ENCODE peak calls at places on chromosomes 12 and 14, in ten cellular contexts. One of them, this sample, is unnamed.

GRCh38 chr14:69346710-69347109 is 51.4 kb downstream of the ERH start:
- DNase-seq in cardiac fibroblast: peak; percentile 27
- DNase-seq in fibroblast of mammary gland: no peak
- DNase-seq in fibroblast of pulmonary artery: peak; percentile 22
- DNase-seq in cardiac muscle cell: peak; percentile 44
- DNase-seq in colonic mucosa: peak; percentile 44
- DNase-seq in OCI-LY7: no peak
- DNase-seq in mammary epithelial cell: no peak
- DNase-seq in HFF-Myc: no peak
- DNase-seq in SK-N-SH: peak; percentile 56
- DNase-seq in this sample: no peak

GRCh38 chr14:95237956-95238355 is 80.6 kb upstream of the DICER1 start:
- DNase-seq in cardiac muscle cell: no peak
- DNase-seq in cardiac fibroblast: no peak
- DNase-seq in HFF-Myc: no peak
- DNase-seq in OCI-LY7: no peak
- DNase-seq in fibroblast of mammary gland: no peak
- DNase-seq in fibroblast of pulmonary artery: no peak
- DNase-seq in colonic mucosa: no peak
- DNase-seq in SK-N-SH: no peak
- DNase-seq in mammary epithelial cell: no peak
- DNase-seq in this sample: no peak

GRCh38 chr14:55075628-55076027 is 24.2 kb downstream of the MAPK1IP1L start:
- DNase-seq in colonic mucosa: no peak
- DNase-seq in SK-N-SH: no peak
- DNase-seq in fibroblast of mammary gland: peak; percentile 23
- DNase-seq in HFF-Myc: no peak
- DNase-seq in cardiac fibroblast: peak; percentile 26
- DNase-seq in OCI-LY7: no peak
- DNase-seq in fibroblast of pulmonary artery: peak; percentile 37
- DNase-seq in cardiac muscle cell: no peak
- DNase-seq in mammary epithelial cell: no peak
- DNase-seq in this sample: peak; percentile 32

GRCh38 chr12:129049917-129050316 is 196.6 kb downstream of the GLT1D1 start:
- DNase-seq in SK-N-SH: no peak
- DNase-seq in OCI-LY7: peak; percentile 38
- DNase-seq in mammary epithelial cell: no peak
- DNase-seq in cardiac muscle cell: no peak
- DNase-seq in fibroblast of pulmonary artery: no peak
- DNase-seq in HFF-Myc: no peak
- DNase-seq in fibroblast of mammary gland: no peak
- DNase-seq in cardiac fibroblast: no peak
- DNase-seq in colonic mucosa: no peak
- DNase-seq in this sample: no peak

GRCh38 chr12:104664368-104664767 is 207.6 kb downstream of the CHST11 start:
- DNase-seq in mammary epithelial cell: no peak
- DNase-seq in SK-N-SH: no peak
- DNase-seq in fibroblast of mammary gland: no peak
- DNase-seq in cardiac muscle cell: no peak
- DNase-seq in fibroblast of pulmonary artery: no peak
- DNase-seq in colonic mucosa: no peak
- DNase-seq in cardiac fibroblast: no peak
- DNase-seq in OCI-LY7: no peak
- DNase-seq in HFF-Myc: no peak
- DNase-seq in this sample: no peak

GRCh38 chr12:120264511-120265202 is 873 bp downstream of the PXN start:
- DNase-seq in SK-N-SH: no peak
- DNase-seq in colonic mucosa: no peak
- DNase-seq in OCI-LY7: no peak
- DNase-seq in HFF-Myc: no peak
- DNase-seq in mammary epithelial cell: peak; percentile 95
- DNase-seq in fibroblast of mammary gland: no peak
- DNase-seq in cardiac fibroblast: no peak
- DNase-seq in fibroblast of pulmonary artery: no peak
- DNase-seq in cardiac muscle cell: no peak
- DNase-seq in this sample: peak; percentile 20

GRCh38 chr12:64081020-64081419 is 141.1 kb downstream of the KICS2 start:
- DNase-seq in OCI-LY7: no peak
- DNase-seq in fibroblast of pulmonary artery: no peak
- DNase-seq in mammary epithelial cell: no peak
- DNase-seq in colonic mucosa: no peak
- DNase-seq in fibroblast of mammary gland: no peak
- DNase-seq in HFF-Myc: no peak
- DNase-seq in SK-N-SH: no peak
- DNase-seq in cardiac fibroblast: peak; percentile 61
- DNase-seq in cardiac muscle cell: peak; percentile 50
- DNase-seq in this sample: no peak

GRCh38 chr12:106601031-106601430 is 18.2 kb downstream of the RFX4 start:
- DNase-seq in HFF-Myc: no peak
- DNase-seq in OCI-LY7: no peak
- DNase-seq in fibroblast of mammary gland: no peak
- DNase-seq in fibroblast of pulmonary artery: no peak
- DNase-seq in colonic mucosa: no peak
- DNase-seq in mammary epithelial cell: no peak
- DNase-seq in cardiac muscle cell: no peak
- DNase-seq in SK-N-SH: no peak
- DNase-seq in cardiac fibroblast: no peak
- DNase-seq in this sample: no peak

GRCh38 chr12:34233618-34234017 is 211.3 kb downstream of the ALG10 start:
- DNase-seq in OCI-LY7: no peak
- DNase-seq in cardiac muscle cell: no peak
- DNase-seq in fibroblast of pulmonary artery: no peak
- DNase-seq in colonic mucosa: no peak
- DNase-seq in fibroblast of mammary gland: no peak
- DNase-seq in cardiac fibroblast: no peak
- DNase-seq in SK-N-SH: no peak
- DNase-seq in mammary epithelial cell: no peak
- DNase-seq in HFF-Myc: no peak
- DNase-seq in this sample: no peak

GRCh38 chr14:49044981-49045380 is 541.2 kb downstream of the RPS29 start:
- DNase-seq in HFF-Myc: no peak
- DNase-seq in fibroblast of pulmonary artery: no peak
- DNase-seq in OCI-LY7: no peak
- DNase-seq in fibroblast of mammary gland: no peak
- DNase-seq in SK-N-SH: no peak
- DNase-seq in cardiac muscle cell: no peak
- DNase-seq in colonic mucosa: no peak
- DNase-seq in cardiac fibroblast: no peak
- DNase-seq in mammary epithelial cell: no peak
- DNase-seq in this sample: no peak

GRCh38 chr12:124434364-124434763 is 133.0 kb downstream of the NCOR2 start:
- DNase-seq in mammary epithelial cell: no peak
- DNase-seq in fibroblast of pulmonary artery: no peak
- DNase-seq in colonic mucosa: no peak
- DNase-seq in cardiac muscle cell: no peak
- DNase-seq in SK-N-SH: no peak
- DNase-seq in fibroblast of mammary gland: no peak
- DNase-seq in HFF-Myc: no peak
- DNase-seq in OCI-LY7: no peak
- DNase-seq in cardiac fibroblast: no peak
- DNase-seq in this sample: no peak

GRCh38 chr14:100213587-100213955 is 25.4 kb upstream of the YY1 start:
- DNase-seq in OCI-LY7: no peak
- DNase-seq in fibroblast of pulmonary artery: no peak
- DNase-seq in fibroblast of mammary gland: no peak
- DNase-seq in HFF-Myc: no peak
- DNase-seq in SK-N-SH: no peak
- DNase-seq in cardiac muscle cell: no peak
- DNase-seq in mammary epithelial cell: no peak
- DNase-seq in colonic mucosa: no peak
- DNase-seq in cardiac fibroblast: no peak
- DNase-seq in this sample: no peak

GRCh38 chr12:124398578-124399227 is 103.8 kb downstream of the RFLNA start:
- DNase-seq in cardiac muscle cell: peak; percentile 71
- DNase-seq in SK-N-SH: no peak
- DNase-seq in colonic mucosa: peak; percentile 57
- DNase-seq in fibroblast of mammary gland: no peak
- DNase-seq in fibroblast of pulmonary artery: peak; percentile 69
- DNase-seq in HFF-Myc: no peak
- DNase-seq in cardiac fibroblast: peak; percentile 62
- DNase-seq in OCI-LY7: no peak
- DNase-seq in mammary epithelial cell: no peak
- DNase-seq in this sample: no peak

GRCh38 chr12:2259368-2259767 is 206.6 kb downstream of the CACNA1C start:
- DNase-seq in fibroblast of mammary gland: no peak
- DNase-seq in SK-N-SH: no peak
- DNase-seq in cardiac fibroblast: peak; percentile 51
- DNase-seq in colonic mucosa: no peak
- DNase-seq in mammary epithelial cell: no peak
- DNase-seq in cardiac muscle cell: peak; percentile 61
- DNase-seq in HFF-Myc: no peak
- DNase-seq in fibroblast of pulmonary artery: peak; percentile 28
- DNase-seq in OCI-LY7: peak; percentile 60
- DNase-seq in this sample: no peak

GRCh38 chr12:57157588-57158173 is 10.3 kb upstream of the LRP1-AS start:
- DNase-seq in HFF-Myc: no peak
- DNase-seq in fibroblast of pulmonary artery: no peak
- DNase-seq in colonic mucosa: no peak
- DNase-seq in fibroblast of mammary gland: no peak
- DNase-seq in cardiac fibroblast: no peak
- DNase-seq in SK-N-SH: no peak
- DNase-seq in mammary epithelial cell: no peak
- DNase-seq in OCI-LY7: no peak
- DNase-seq in cardiac muscle cell: no peak
- DNase-seq in this sample: no peak

GRCh38 chr12:6632026-6632978 is 3.5 kb downstream of the LPAR5 start:
- DNase-seq in cardiac muscle cell: no peak
- DNase-seq in fibroblast of pulmonary artery: no peak
- DNase-seq in HFF-Myc: no peak
- DNase-seq in cardiac fibroblast: no peak
- DNase-seq in mammary epithelial cell: no peak
- DNase-seq in colonic mucosa: peak; percentile 71
- DNase-seq in fibroblast of mammary gland: no peak
- DNase-seq in SK-N-SH: peak; percentile 43
- DNase-seq in OCI-LY7: peak; percentile 96
- DNase-seq in this sample: no peak

GRCh38 chr14:57498659-57499058 is 5.0 kb upstream of the CCDC198 start:
- DNase-seq in OCI-LY7: no peak
- DNase-seq in fibroblast of pulmonary artery: no peak
- DNase-seq in colonic mucosa: no peak
- DNase-seq in SK-N-SH: no peak
- DNase-seq in cardiac fibroblast: no peak
- DNase-seq in cardiac muscle cell: no peak
- DNase-seq in HFF-Myc: no peak
- DNase-seq in fibroblast of mammary gland: no peak
- DNase-seq in mammary epithelial cell: no peak
- DNase-seq in this sample: no peak

GRCh38 chr14:29925736-29926135 is 1.9 kb downstream of the PRKD1 start:
- DNase-seq in fibroblast of pulmonary artery: peak; percentile 37
- DNase-seq in HFF-Myc: no peak
- DNase-seq in SK-N-SH: no peak
- DNase-seq in OCI-LY7: no peak
- DNase-seq in colonic mucosa: no peak
- DNase-seq in cardiac muscle cell: peak; percentile 45
- DNase-seq in mammary epithelial cell: no peak
- DNase-seq in fibroblast of mammary gland: peak; percentile 52
- DNase-seq in cardiac fibroblast: peak; percentile 34
- DNase-seq in this sample: no peak
- H3K4me3 ChIP-seq in fibroblast of pulmonary artery: peak overlapping the region; percentile 78
- H3K4me3 ChIP-seq in HFF-Myc: peak overlapping the region; percentile 90
- H3K4me3 ChIP-seq in SK-N-SH: no peak overlapping the region
- H3K4me3 ChIP-seq in OCI-LY7: no peak overlapping the region
- H3K4me3 ChIP-seq in colonic mucosa: no peak overlapping the region
- H3K4me3 ChIP-seq in cardiac muscle cell: peak overlapping the region; percentile 99
- H3K4me3 ChIP-seq in mammary epithelial cell: no peak overlapping the region
- H3K4me3 ChIP-seq in fibroblast of mammary gland: peak overlapping the region; percentile 96
- H3K4me3 ChIP-seq in cardiac fibroblast: peak overlapping the region; percentile 88
- H3K4me3 ChIP-seq in this sample: peak overlapping the region; percentile 94

DNA sequence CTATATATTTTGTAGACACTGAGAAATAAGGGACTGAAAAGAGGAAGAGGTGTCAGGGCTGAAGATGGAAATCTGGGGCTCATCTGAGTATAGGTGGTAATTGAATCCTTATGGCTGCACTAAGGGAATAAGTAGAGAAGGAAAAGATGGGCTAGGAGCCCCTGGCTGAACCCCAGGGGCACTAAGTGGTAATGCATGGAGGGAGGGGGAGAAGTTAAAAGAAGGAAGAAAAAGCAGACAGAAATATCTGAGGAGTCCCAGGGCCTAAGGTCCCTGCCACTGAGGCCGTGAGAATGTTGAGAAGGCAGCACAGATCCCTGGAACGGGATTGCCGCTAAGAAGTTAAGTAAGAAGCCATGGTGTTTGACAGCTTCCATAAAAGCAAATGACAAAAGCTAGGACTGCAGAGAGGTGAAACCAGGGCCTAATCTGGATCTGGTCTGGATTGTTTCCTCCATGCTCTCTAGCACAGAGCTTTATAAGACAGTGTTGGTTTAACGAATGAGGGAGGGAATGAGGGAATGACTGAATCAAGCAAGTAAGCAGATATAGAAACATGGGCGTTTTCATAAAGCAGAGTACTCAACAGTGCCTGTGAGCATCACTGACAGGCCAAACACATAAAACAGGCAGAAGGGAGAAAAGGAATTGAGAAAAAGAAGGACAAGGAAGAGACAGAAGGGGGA is 92.9 kb downstream of the HMGA2 start:
- DNase-seq in SK-N-SH: no peak
- DNase-seq in fibroblast of pulmonary artery: no peak
- DNase-seq in HFF-Myc: no peak
- DNase-seq in cardiac muscle cell: no peak
- DNase-seq in fibroblast of mammary gland: no peak
- DNase-seq in colonic mucosa: no peak
- DNase-seq in mammary epithelial cell: no peak
- DNase-seq in OCI-LY7: no peak
- DNase-seq in cardiac fibroblast: no peak
- DNase-seq in this sample: no peak
- TF ChIP-seq CTCF in SK-N-SH: peak; percentile 10
- TF ChIP-seq CTCF in fibroblast of pulmonary artery: no peak
- TF ChIP-seq CTCF in HFF-Myc: no peak
- TF ChIP-seq CTCF in cardiac muscle cell: no peak
- TF ChIP-seq CTCF in fibroblast of mammary gland: no peak
- TF ChIP-seq CTCF in colonic mucosa: no peak
- TF ChIP-seq CTCF in mammary epithelial cell: no peak
- TF ChIP-seq CTCF in OCI-LY7: no peak
- TF ChIP-seq CTCF in cardiac fibroblast: no peak
- TF ChIP-seq CTCF in this sample: no peak

GRCh38 chr14:47227051-47227600 is 448.3 kb downstream of the MDGA2 start:
- DNase-seq in cardiac muscle cell: peak; percentile 3
- DNase-seq in HFF-Myc: no peak
- DNase-seq in cardiac fibroblast: no peak
- DNase-seq in colonic mucosa: no peak
- DNase-seq in fibroblast of mammary gland: no peak
- DNase-seq in fibroblast of pulmonary artery: peak; percentile 23
- DNase-seq in SK-N-SH: no peak
- DNase-seq in OCI-LY7: no peak
- DNase-seq in mammary epithelial cell: no peak
- DNase-seq in this sample: no peak
- H3K4me3 ChIP-seq in cardiac muscle cell: no peak overlapping the region
- H3K4me3 ChIP-seq in HFF-Myc: no peak overlapping the region
- H3K4me3 ChIP-seq in cardiac fibroblast: no peak overlapping the region
- H3K4me3 ChIP-seq in colonic mucosa: no peak overlapping the region
- H3K4me3 ChIP-seq in fibroblast of mammary gland: no peak overlapping the region
- H3K4me3 ChIP-seq in fibroblast of pulmonary artery: no peak overlapping the region
- H3K4me3 ChIP-seq in SK-N-SH: no peak overlapping the region
- H3K4me3 ChIP-seq in OCI-LY7: no peak overlapping the region
- H3K4me3 ChIP-seq in mammary epithelial cell: no peak overlapping the region
- H3K4me3 ChIP-seq in this sample: no peak overlapping the region

DNA sequence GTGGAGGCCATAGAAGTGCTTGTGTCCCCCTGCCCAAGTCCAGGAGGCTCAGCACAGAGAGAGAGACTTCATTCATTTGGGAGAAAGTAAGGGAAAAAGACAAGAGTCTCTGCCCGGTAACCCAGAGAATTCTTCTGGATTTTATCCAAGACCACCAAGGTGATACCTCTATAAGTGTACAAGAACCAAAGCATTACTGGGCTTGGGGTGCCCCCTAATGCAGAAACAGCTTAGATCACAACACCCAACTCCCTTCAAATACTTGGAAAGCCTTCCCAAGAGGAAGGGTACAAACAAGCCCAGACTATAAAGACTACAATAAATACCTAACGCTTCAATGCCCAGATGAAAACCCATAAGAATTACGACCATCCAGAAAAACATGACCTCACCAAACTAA is 119.7 kb upstream of the PDE3A start:
- DNase-seq in cardiac muscle cell: no peak
- DNase-seq in SK-N-SH: no peak
- DNase-seq in fibroblast of pulmonary artery: no peak
- DNase-seq in mammary epithelial cell: no peak
- DNase-seq in cardiac fibroblast: no peak
- DNase-seq in OCI-LY7: no peak
- DNase-seq in fibroblast of mammary gland: no peak
- DNase-seq in HFF-Myc: no peak
- DNase-seq in colonic mucosa: no peak
- DNase-seq in this sample: no peak
- TF ChIP-seq CTCF in cardiac muscle cell: no peak
- TF ChIP-seq CTCF in SK-N-SH: no peak
- TF ChIP-seq CTCF in fibroblast of pulmonary artery: no peak
- TF ChIP-seq CTCF in mammary epithelial cell: no peak
- TF ChIP-seq CTCF in cardiac fibroblast: no peak
- TF ChIP-seq CTCF in OCI-LY7: no peak
- TF ChIP-seq CTCF in fibroblast of mammary gland: no peak
- TF ChIP-seq CTCF in HFF-Myc: no peak
- TF ChIP-seq CTCF in colonic mucosa: no peak
- TF ChIP-seq CTCF in this sample: no peak